ENCODE peak calls at places on chromosomes 13 and 19, in four cellular contexts. I is CD8-positive, alpha-beta T cell; K is cardiac muscle cell; C is fibroblast of lung. P is an unnamed sample.

GRCh38 chr19:45419396-45419795 is 4.3 kb downstream of the ERCC1 start:
- DNase-seq in I (no peak), K (no peak), C (no peak), P (no peak)

GRCh38 chr19:57566396-57567256 is 7.0 kb upstream of the ZNF550 start:
- DNase-seq in I (no peak), K (peak; percentile 53), C (peak; percentile 54), P (peak; percentile 45)

GRCh38 chr13:113113846-113114271 is 8.3 kb downstream of the F7 start:
- DNase-seq in I (no peak), K (no peak), C (no peak), P (no peak)

GRCh38 chr13:43744630-43745029 is 42.1 kb downstream of the ENOX1 start:
- DNase-seq in I (no peak), K (peak; percentile 24), C (no peak), P (no peak)

GRCh38 chr13:23822252-23822824 is 66.9 kb downstream of the MIPEP start:
- DNase-seq in I (no peak), K (no peak), C (no peak), P (peak; percentile 26)

GRCh38 chr13:110916671-110917142 is 1.8 kb upstream of the ANKRD10 start:
- DNase-seq in I (no peak), K (peak; percentile 80), C (peak; percentile 92), P (peak; percentile 36)

GRCh38 chr19:5018224-5019015 is 49.5 kb downstream of the KDM4B start:
- DNase-seq in I (no peak), K (peak; percentile 77), C (peak; percentile 74), P (peak; percentile 81)

GRCh38 chr19:18503971-18504885 is 17.6 kb downstream of the ELL start:
- DNase-seq in I (no peak), K (no peak), C (no peak), P (no peak)

GRCh38 chr13:110869231-110869804 is 45.6 kb downstream of the ANKRD10 start:
- DNase-seq in I (no peak), K (no peak), C (peak; percentile 20), P (no peak)

GRCh38 chr13:90003566-90003965 is 1343.9 kb upstream of the MIR17HG start:
- DNase-seq in I (no peak), K (no peak), C (no peak), P (no peak)
- TF ChIP-seq CTCF in I (no peak), K (no peak), C (no peak), P (no peak)

DNA sequence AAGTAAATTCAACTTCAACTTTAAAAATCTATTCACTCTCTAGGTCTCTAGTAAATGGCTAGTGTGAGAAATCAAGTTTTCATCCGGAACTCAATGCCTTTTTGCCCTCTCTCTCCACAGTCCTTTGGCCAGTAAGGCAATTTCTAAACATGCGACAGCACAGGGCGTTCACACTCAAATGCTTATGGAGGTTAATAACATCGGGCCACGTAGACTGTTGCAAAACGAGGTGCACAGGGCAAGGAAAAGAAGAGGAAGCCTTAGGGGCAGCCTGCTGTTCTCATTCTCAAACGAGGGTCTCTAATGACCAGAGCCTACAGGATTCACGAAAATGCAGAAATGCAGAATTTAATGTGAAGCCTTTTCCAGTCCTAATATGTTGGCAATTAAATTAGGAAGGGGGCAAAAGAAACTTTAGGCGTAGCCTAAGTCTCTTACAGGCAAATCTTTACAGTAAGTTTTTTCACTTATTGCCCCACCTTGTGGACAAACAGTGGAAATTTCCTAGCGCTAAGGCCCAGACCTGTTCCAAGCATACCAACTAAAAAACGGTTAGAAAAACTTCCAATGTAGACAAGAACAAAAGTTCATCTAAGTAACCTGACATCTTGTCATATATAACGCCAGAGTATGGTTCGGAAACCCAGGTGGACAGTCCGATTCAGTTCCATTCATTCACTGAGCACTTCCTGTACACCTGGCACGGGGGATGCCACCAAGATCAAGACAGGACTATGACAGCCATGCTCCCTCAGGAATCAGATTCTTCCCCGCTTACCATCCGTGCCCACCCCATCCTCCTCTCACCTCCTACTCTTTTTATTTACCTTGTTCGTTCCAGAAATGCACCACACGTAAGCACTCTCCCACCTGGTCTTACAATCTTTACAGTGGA is 5.1 kb downstream of the ZAR1L start:
- DNase-seq in I (peak; percentile 16), K (peak; percentile 81), C (peak; percentile 47), P (peak; percentile 79)
- H3K4me3 ChIP-seq in I (no peak overlapping the region), K (no peak overlapping the region), C (peak overlapping the region; percentile 8), P (peak overlapping the region; percentile 3)

DNA sequence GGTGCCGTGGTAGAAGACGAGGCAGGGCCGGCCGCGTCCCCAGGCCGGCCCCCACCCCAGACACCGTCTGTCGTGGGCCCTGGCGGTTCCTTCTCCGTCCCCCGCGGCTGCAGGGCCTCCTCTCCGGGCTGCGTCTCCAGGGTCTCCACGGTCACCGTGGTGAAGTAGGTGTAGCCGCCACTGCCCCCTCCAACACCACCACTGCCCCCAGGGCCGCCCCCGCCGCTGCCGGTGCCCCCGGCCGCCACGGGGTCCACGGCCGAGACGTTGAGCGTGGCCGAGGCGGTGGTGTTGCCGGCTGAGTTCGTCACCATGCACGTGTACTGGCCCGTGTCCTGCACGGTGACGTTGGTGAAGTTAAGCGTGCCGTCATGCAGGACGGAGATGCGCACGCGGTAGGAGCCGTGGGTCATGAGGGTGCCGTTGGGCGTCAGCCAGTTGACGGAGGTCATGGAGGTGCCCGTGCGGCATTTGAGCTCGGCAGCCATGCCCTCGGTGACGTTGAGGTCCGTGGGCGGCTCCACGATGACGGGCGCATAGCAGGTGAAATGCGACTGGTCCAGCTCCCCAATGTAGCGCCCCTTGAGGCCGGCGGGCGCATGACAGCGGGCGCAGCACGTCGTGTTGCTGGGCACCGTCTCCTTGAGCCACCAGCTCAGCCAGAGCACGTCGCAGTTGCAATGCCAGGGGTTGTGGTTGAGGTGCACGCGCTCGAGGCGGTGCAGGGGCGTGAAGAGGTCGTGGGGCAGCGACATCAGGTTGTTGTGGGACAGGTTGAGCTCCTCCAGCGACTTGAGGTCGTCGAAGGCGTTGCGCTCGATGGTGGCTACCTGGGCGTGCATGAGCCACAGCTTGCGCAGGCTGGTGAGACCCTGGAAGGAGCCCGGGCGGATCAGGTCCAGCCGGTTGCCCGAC is 4.6 kb upstream of the ASPDH start:
- DNase-seq in I (no peak), K (no peak), C (no peak), P (no peak)
- TF ChIP-seq CTCF in I (no peak), K (no peak), C (no peak), P (no peak)

DNA sequence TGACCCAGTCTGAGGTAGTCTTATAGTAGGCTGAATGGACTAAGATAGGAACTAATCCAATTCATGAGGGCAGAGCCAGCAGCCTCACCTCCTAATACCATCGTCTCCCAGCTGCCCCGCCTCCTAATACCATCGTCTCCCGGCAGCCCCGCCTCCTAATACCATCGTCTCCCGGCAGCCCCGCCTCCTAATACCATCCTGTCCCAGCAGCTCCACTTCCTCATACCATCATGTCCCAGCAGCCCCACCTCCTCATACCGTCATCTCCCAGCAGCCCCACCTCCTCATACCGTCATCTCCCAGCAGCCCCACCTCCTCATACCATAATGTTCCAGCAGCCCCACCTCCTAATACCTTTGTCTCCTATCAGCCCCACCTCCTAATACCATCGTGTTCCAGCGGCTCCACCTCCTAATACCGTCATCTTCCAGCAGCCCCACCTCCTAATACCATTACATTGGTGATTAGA is 2.5 kb upstream of the ARGLU1 start:
- DNase-seq in I (peak; percentile 66), K (peak; percentile 95), C (peak; percentile 78), P (peak; percentile 41)
- H3K4me3 ChIP-seq in I (no peak overlapping the region), K (no peak overlapping the region), C (no peak overlapping the region), P (no peak overlapping the region)

DNA sequence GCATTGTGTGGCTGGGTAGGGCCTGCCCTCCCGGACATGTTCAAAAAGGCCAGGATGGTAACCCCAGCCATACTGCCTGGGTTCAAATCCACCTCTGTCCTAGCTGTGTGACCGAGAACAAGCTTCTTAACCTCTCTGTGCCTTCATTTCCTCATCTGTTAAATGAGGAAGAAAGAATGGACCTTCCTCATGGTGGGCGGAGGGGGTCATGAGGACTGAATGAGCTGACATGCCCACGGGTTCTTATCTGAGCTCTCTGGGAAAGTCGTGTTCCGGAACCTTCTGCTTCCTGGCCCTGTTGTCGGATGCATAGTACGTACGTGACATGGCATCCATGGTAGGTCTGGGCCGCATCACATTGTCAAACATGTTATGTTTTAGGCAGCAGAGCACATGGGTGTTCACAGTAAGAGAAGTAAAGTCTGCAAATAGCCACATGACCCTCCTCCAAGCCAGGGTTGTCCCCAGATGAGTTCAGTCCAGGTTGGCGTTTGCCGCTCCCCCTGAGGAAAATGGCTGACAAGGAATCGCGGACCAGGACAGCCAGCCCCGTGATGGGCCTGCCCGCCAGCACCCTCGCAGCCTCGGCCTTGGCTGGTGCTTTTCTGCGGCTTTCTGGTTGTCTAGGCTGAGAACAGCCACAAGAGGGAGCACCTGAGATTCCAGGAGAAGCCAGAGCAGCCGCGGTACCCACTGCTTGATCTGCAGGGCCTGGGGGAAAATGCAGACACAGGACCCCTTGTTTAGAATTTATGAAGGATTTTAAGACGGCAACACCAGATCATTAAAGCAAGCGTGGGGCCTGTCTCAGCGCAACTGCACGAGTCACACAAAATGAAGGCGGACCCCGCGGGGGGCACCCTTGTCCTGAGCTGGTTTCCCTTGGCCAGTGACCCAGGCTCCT is 2.4 kb upstream of the NTN5 start:
- DNase-seq in I (peak; percentile 76), K (peak; percentile 86), C (peak; percentile 59), P (peak; percentile 87)
- TF ChIP-seq CTCF in I (peak; percentile 64), K (peak; percentile 87), C (peak; percentile 71), P (peak; percentile 87)

GRCh38 chr19:20612711-20613316 is 47.2 kb upstream of the ZNF737 start:
- DNase-seq in I (no peak), K (no peak), C (no peak), P (no peak)
- H3K4me3 ChIP-seq in I (no peak overlapping the region), K (no peak overlapping the region), C (peak overlapping the region; percentile 25), P (peak overlapping the region; percentile 1)

GRCh38 chr19:51346742-51347141 is 4.8 kb upstream of the VSIG10L start:
- DNase-seq in I (no peak), K (no peak), C (no peak), P (no peak)
- TF ChIP-seq CTCF in I (no peak), K (no peak), C (no peak), P (no peak)

GRCh38 chr19:50204081-50204428 is 633 bp downstream of the MYH14 start:
- DNase-seq in I (no peak), K (no peak), C (no peak), P (no peak)
- H3K4me3 ChIP-seq in I (no peak overlapping the region), K (peak overlapping the region; percentile 46), C (no peak overlapping the region), P (no peak overlapping the region)

GRCh38 chr19:47415953-47416666 is 3.2 kb downstream of the MEIS3 start:
- DNase-seq in I (no peak), K (no peak), C (no peak), P (no peak)

GRCh38 chr19:47417107-47417745 is 2.1 kb downstream of the MEIS3 start:
- DNase-seq in I (no peak), K (no peak), C (no peak), P (no peak)

GRCh38 chr19:47416667-47417033 is 2.7 kb downstream of the MEIS3 start:
- DNase-seq in I (no peak), K (no peak), C (no peak), P (no peak)

GRCh38 chr19:47413941-47414340 is 5.4 kb downstream of the MEIS3 start:
- DNase-seq in I (no peak), K (no peak), C (no peak), P (no peak)

GRCh38 chr19:47414469-47414868 is 4.9 kb downstream of the MEIS3 start:
- DNase-seq in I (no peak), K (no peak), C (no peak), P (no peak)
- TF ChIP-seq CTCF in I (no peak), K (no peak), C (no peak), P (peak; percentile 11)

P was measured in foreskin fibroblast.